ENCODE peak calls at places on chromosomes 5 and 9, in seven cellular contexts. X is activated CD4-positive, alpha-beta T cell treated with anti-CD3 and anti-CD28 coated beads, Interleukin-2, amount 50 U/mL, for 4 hours; B is GM03348; S is frontal cortex; K is naive thymus-derived CD8-positive, alpha-beta T cell; L is tibial artery; I is KG1. N is an unnamed sample.

GRCh38 chr9:120689860-120690259 is 24.4 kb downstream of the MEGF9 start:
- DNase-seq in X (no peak), B (no peak), S (no peak), K (no peak), L (no peak), I (no peak), N (peak)

GRCh38 chr5:756171-756570 is 28.4 kb downstream of the ZDHHC11B start:
- DNase-seq in X (no peak), B (peak), S (no peak), K (peak), L (peak), I (no peak), N (no peak)

GRCh38 chr9:36018755-36019720 is 17.7 kb upstream of the RECK start:
- DNase-seq in X (no peak), B (no peak), S (peak), K (no peak), L (no peak), I (no peak), N (peak)

GRCh38 chr9:100104314-100104713 is 5.3 kb downstream of the INVS start:
- DNase-seq in X (no peak), B (no peak), S (no peak), K (no peak), L (no peak), I (no peak), N (no peak)

GRCh38 chr9:89983411-89983810 is 378.6 kb downstream of the GADD45G start:
- DNase-seq in X (no peak), B (no peak), S (no peak), K (no peak), L (no peak), I (no peak), N (peak)

GRCh38 chr9:128936171-128936865 is 11.1 kb downstream of the DOLK start:
- DNase-seq in X (no peak), B (no peak), S (no peak), K (no peak), L (peak), I (no peak), N (no peak)

GRCh38 chr5:173625686-173626500 is 9.4 kb upstream of the BOD1 start:
- DNase-seq in X (no peak), B (peak), S (no peak), K (no peak), L (no peak), I (no peak), N (no peak)

GRCh38 chr9:98374385-98375051 is 119.1 kb upstream of the TBC1D2 start:
- DNase-seq in X (no peak), B (peak), S (no peak), K (no peak), L (no peak), I (no peak), N (peak)

GRCh38 chr9:99966720-99967119 is 60.3 kb downstream of the STX17 start:
- DNase-seq in X (no peak), B (no peak), S (no peak), K (no peak), L (no peak), I (no peak), N (peak)

GRCh38 chr5:89012361-89012760 is 129.4 kb upstream of the MEF2C start:
- DNase-seq in X (no peak), B (no peak), S (no peak), K (no peak), L (no peak), I (no peak), N (peak)

GRCh38 chr9:4237748-4238511 is 61.9 kb downstream of the GLIS3 start:
- DNase-seq in X (no peak), B (peak), S (no peak), K (no peak), L (no peak), I (no peak), N (no peak)

GRCh38 chr5:108822211-108822947 is 74.7 kb downstream of the FER start:
- DNase-seq in X (no peak), B (no peak), S (no peak), K (no peak), L (no peak), I (no peak), N (no peak)

GRCh38 chr9:135661801-135662560 is 1.1 kb upstream of the LCN9 start:
- DNase-seq in X (no peak), B (no peak), S (no peak), K (no peak), L (no peak), I (no peak), N (no peak)

GRCh38 chr5:37889612-37890317 is 49.9 kb upstream of the GDNF start:
- DNase-seq in X (no peak), B (peak), S (no peak), K (no peak), L (no peak), I (no peak), N (peak)

GRCh38 chr9:98930792-98931191 is 12.9 kb upstream of the COL15A1 start:
- DNase-seq in X (no peak), B (no peak), S (no peak), K (no peak), L (no peak), I (no peak), N (no peak)

GRCh38 chr9:9003184-9003583 is 1203.6 kb upstream of the DMAC1 start:
- DNase-seq in X (no peak), B (no peak), S (no peak), K (no peak), L (no peak), I (no peak), N (peak)